ENCODE peak calls at places on chromosomes 13 and 19, in nine cellular contexts. Z is OCI-LY7, D is lower leg skin, T is GM12865, M is heart left ventricle, G is fibroblast of lung, V is thoracic aorta, W is ovary, R is AG10803. Q is an unnamed sample.

GRCh38 chr19:41887711-41888382 is 4.9 kb downstream of the ARHGEF1 start:
- DNase-seq in Z (peak; percentile 89), D (no peak), T (peak; percentile 82), M (no peak), G (peak; percentile 90), V (no peak), W (no peak), R (no peak), Q (no peak)

GRCh38 chr19:45163751-45164150 is 3.0 kb upstream of the NKPD1 start:
- DNase-seq in Z (no peak), D (no peak), T (no peak), M (no peak), G (no peak), V (no peak), W (no peak), R (no peak), Q (no peak)

GRCh38 chr13:110925023-110925608 is 10.2 kb upstream of the ANKRD10 start:
- DNase-seq in Z (peak; percentile 45), D (no peak), T (no peak), M (no peak), G (no peak), V (no peak), W (no peak), R (no peak), Q (no peak)

GRCh38 chr19:49749055-49749716 is 13.9 kb downstream of the TSKS start:
- DNase-seq in Z (peak; percentile 25), D (no peak), T (no peak), M (no peak), G (no peak), V (no peak), W (no peak), R (no peak), Q (no peak)

GRCh38 chr19:6717036-6717435 is 3.4 kb downstream of the C3 start:
- DNase-seq in Z (no peak), D (no peak), T (no peak), M (peak; percentile 16), G (no peak), V (no peak), W (no peak), R (no peak), Q (no peak)

GRCh38 chr13:46641274-46642081 is 88.5 kb downstream of the LRCH1 start:
- DNase-seq in Z (no peak), D (no peak), T (peak; percentile 41), M (no peak), G (peak; percentile 40), V (no peak), W (no peak), R (no peak), Q (no peak)

GRCh38 chr13:67120872-67121531 is 109.1 kb downstream of the PCDH9 start:
- DNase-seq in Z (no peak), D (no peak), T (no peak), M (no peak), G (peak; percentile 39), V (no peak), W (no peak), R (peak; percentile 1), Q (no peak)

GRCh38 chr13:107765724-107766436 is 449.5 kb downstream of the LIG4 start:
- DNase-seq in Z (no peak), D (no peak), T (no peak), M (no peak), G (peak; percentile 68), V (no peak), W (no peak), R (no peak), Q (no peak)

GRCh38 chr13:99894835-99895427 is 76.6 kb downstream of the ZIC5 start:
- DNase-seq in Z (no peak), D (no peak), T (no peak), M (no peak), G (no peak), V (no peak), W (no peak), R (no peak), Q (no peak)

GRCh38 chr13:69324109-69324886 is 783.3 kb upstream of the ATXN8OS start:
- DNase-seq in Z (peak; percentile 4), D (no peak), T (peak; percentile 14), M (no peak), G (peak; percentile 28), V (no peak), W (no peak), R (no peak), Q (no peak)
- TF ChIP-seq CTCF in Z (peak; percentile 64), D (no peak), T (no peak), M (no peak), G (peak; percentile 10), V (no peak), W (no peak), R (no peak), Q (no peak)

GRCh38 chr19:54309811-54310210 is 3.2 kb downstream of the LILRA5 start:
- DNase-seq in Z (no peak), D (no peak), T (no peak), M (no peak), G (no peak), V (no peak), W (no peak), R (no peak), Q (no peak)

GRCh38 chr19:54310543-54310942 is 2.4 kb downstream of the LILRA5 start:
- DNase-seq in Z (no peak), D (no peak), T (no peak), M (no peak), G (no peak), V (no peak), W (no peak), R (no peak), Q (no peak)

GRCh38 chr19:54312436-54313362 is at the start of gene LILRA5:
- DNase-seq in Z (no peak), D (peak; percentile 29), T (no peak), M (no peak), G (no peak), V (no peak), W (no peak), R (no peak), Q (no peak)

GRCh38 chr19:54311486-54311885 is 1.5 kb downstream of the LILRA5 start:
- DNase-seq in Z (no peak), D (no peak), T (no peak), M (no peak), G (no peak), V (no peak), W (no peak), R (no peak), Q (no peak)

GRCh38 chr19:54312011-54312410 is 955 bp downstream of the LILRA5 start:
- DNase-seq in Z (no peak), D (no peak), T (no peak), M (no peak), G (no peak), V (no peak), W (no peak), R (no peak), Q (no peak)
- TF ChIP-seq CTCF in Z (no peak), D (no peak), T (no peak), M (no peak), G (no peak), V (no peak), W (no peak), R (no peak), Q (no peak)

DNA sequence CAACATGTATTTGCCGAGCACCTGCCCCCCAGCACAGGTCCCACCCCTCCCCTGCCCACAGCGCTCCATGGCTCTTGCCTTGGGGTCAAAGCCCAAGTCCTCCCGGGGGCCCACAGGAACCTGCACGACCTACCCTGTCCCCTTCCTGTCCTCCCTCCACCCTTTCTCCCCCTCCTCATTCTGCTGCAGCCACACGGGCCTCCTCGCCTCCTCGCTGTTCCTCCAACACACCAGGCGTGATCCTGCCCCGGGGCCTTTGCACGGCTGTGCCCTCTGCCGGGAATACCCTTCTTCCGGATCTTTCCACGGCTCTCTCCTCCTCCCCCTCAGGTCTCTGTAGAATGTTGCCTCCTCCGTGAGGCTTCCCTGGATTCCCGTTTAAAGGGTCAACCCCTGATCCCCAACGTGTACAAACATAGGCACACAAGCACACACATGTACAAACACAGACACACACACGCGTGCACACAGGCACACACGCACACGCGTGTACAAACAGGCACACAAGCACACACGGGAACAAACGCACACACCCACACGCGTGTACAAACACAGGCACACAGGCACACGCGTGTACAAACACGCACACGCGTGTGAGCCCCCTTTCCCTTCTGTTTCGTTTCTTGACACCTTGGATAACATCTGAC is 2.8 kb downstream of the MADCAM1 start:
- DNase-seq in Z (no peak), D (no peak), T (no peak), M (no peak), G (no peak), V (no peak), W (no peak), R (no peak), Q (no peak)
- TF ChIP-seq CTCF in Z (no peak), D (no peak), T (no peak), M (no peak), G (no peak), V (no peak), W (no peak), R (no peak), Q (no peak)

DNA sequence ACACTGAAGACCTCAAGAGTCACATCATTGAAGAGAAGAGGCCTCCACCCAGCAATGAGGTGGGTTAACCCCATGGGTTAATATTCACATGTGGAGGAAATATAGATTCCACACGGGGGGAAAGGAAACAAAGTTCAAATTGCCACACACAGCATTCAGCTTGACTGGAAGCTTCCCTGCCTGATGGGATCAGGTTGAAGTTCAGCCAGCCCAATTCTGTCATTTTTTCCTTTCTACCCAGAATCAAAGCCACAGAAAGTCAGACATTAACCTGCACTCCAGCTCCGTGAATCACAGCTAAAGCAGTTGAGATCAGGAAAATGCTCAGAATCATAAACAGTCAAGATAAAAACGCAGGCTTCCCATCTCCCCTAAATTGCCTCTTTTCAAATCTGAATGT is 208.7 kb upstream of the OBI1 start:
- DNase-seq in Z (no peak), D (no peak), T (no peak), M (no peak), G (no peak), V (no peak), W (no peak), R (no peak), Q (no peak)
- TF ChIP-seq CTCF in Z (no peak), D (no peak), T (no peak), M (no peak), G (no peak), V (no peak), W (no peak), R (no peak), Q (no peak)

GRCh38 chr13:36212789-36213188 is 1.6 kb downstream of the SOHLH2 start:
- DNase-seq in Z (no peak), D (no peak), T (no peak), M (no peak), G (no peak), V (no peak), W (no peak), R (no peak), Q (no peak)

GRCh38 chr13:36211567-36211966 is 2.8 kb downstream of the SOHLH2 start:
- DNase-seq in Z (no peak), D (no peak), T (no peak), M (no peak), G (no peak), V (no peak), W (no peak), R (no peak), Q (no peak)

DNA sequence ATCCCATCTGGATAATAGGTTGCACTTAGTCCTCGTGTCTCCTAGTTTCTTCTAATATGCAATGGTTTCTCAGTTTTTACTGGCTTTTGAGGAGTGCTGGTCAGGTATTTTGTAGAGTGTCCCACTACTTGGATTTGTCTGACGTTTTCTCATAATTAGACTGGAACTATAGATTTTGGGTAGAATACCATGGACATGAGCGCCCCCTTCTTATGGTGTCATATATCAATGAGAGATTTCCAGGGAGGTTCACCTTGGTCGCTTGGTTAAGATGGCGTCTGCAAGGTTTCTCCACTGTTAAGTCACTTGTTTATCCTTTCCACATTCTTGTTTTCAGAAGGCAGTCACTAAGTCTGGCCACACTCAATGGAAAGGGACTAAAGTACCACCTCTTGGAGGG is 6.7 kb downstream of the SOHLH2 start:
- DNase-seq in Z (no peak), D (no peak), T (no peak), M (no peak), G (no peak), V (no peak), W (no peak), R (no peak), Q (no peak)
- TF ChIP-seq CTCF in Z (peak; percentile 34), D (no peak), T (no peak), M (no peak), G (no peak), V (no peak), W (no peak), R (no peak), Q (no peak)

Q was measured in AG09319.